ENCODE peak calls at places on chromosomes 3 and 15, in seven cellular contexts. K is dorsolateral prefrontal cortex, R is heart left ventricle, V is hepatocyte, L is WERI-Rb-1, Y is cardiac muscle cell, Z is HCT116. A is an unnamed sample.

GRCh38 chr3:50583897-50584296 is 14.6 kb downstream of the HEMK1 start:
- DNase-seq in V (no peak), K (no peak), L (no peak), Y (no peak), Z (no peak), R (peak; percentile 96), A (no peak)

GRCh38 chr15:67542462-67543347 is at the start of gene MAP2K5:
- DNase-seq in Z (no peak), Y (peak; percentile 77), K (peak; percentile 83), L (peak; percentile 86), V (peak; percentile 89), R (peak; percentile 91), A (peak; percentile 86)

GRCh38 chr3:65953301-65953812 is 85.4 kb downstream of the MAGI1 start:
- DNase-seq in K (no peak), R (peak; percentile 40), L (no peak), Y (peak; percentile 35), V (peak; percentile 91), Z (peak; percentile 79), A (no peak)

GRCh38 chr3:131540143-131540542 is 37.4 kb upstream of the MRPL3 start:
- DNase-seq in R (no peak), Y (no peak), Z (no peak), L (no peak), V (no peak), K (no peak), A (no peak)

GRCh38 chr3:3631114-3631513 is 168.1 kb upstream of the LRRN1 start:
- DNase-seq in K (no peak), V (no peak), R (no peak), Z (no peak), L (no peak), Y (no peak), A (no peak)

GRCh38 chr3:73432021-73432722 is 192.6 kb downstream of the PDZRN3 start:
- DNase-seq in R (no peak), Z (peak; percentile 15), Y (peak; percentile 62), L (peak; percentile 45), V (peak; percentile 69), K (no peak), A (no peak)

GRCh38 chr3:141797167-141797773 is 34.1 kb downstream of the GRK7 start:
- DNase-seq in Z (no peak), L (peak; percentile 42), Y (peak; percentile 82), K (no peak), V (peak; percentile 53), R (peak; percentile 77), A (peak; percentile 30)

GRCh38 chr15:42736178-42736792 is 643 bp downstream of the CDAN1 start:
- DNase-seq in V (peak; percentile 59), K (no peak), Y (peak; percentile 17), Z (no peak), L (no peak), R (no peak), A (no peak)

GRCh38 chr3:124935794-124936542 is 1.4 kb upstream of the MUC13 start:
- DNase-seq in L (no peak), K (no peak), R (no peak), Y (no peak), V (no peak), Z (no peak), A (no peak)

GRCh38 chr15:98070132-98070531 is 109.6 kb downstream of the ARRDC4 start:
- DNase-seq in K (no peak), V (no peak), L (no peak), R (no peak), Z (no peak), Y (no peak), A (no peak)

GRCh38 chr15:57495554-57496235 is 96.0 kb upstream of the MYZAP start:
- DNase-seq in L (no peak), V (peak; percentile 15), K (no peak), Z (no peak), Y (peak; percentile 68), R (no peak), A (no peak)

GRCh38 chr15:43105077-43105769 is 615 bp downstream of the UBR1 start:
- DNase-seq in V (peak; percentile 43), L (no peak), Z (no peak), K (no peak), R (no peak), Y (no peak), A (no peak)

GRCh38 chr15:88918738-88919137 is 5.6 kb upstream of the MFGE8 start:
- DNase-seq in L (no peak), Z (peak; percentile 90), R (peak; percentile 89), V (peak; percentile 68), Y (peak; percentile 98), K (no peak), A (no peak)

GRCh38 chr15:36961956-36962355 is 138.4 kb downstream of the MEIS2 start:
- DNase-seq in K (no peak), Z (no peak), L (no peak), R (no peak), V (no peak), Y (no peak), A (no peak)

GRCh38 chr15:59406446-59406845 is 31.5 kb upstream of the FAM81A start:
- DNase-seq in R (no peak), V (no peak), K (no peak), Z (no peak), L (no peak), Y (no peak), A (no peak)

GRCh38 chr15:85800460-85801123 is 5.9 kb upstream of the KLHL25 start:
- DNase-seq in Z (peak; percentile 78), K (no peak), V (peak; percentile 86), Y (peak; percentile 30), R (peak; percentile 83), L (peak; percentile 90), A (no peak)

GRCh38 chr15:44308415-44308814 is 19.9 kb downstream of the GOLM2 start:
- DNase-seq in R (no peak), V (no peak), L (no peak), Y (no peak), K (no peak), Z (no peak), A (no peak)

GRCh38 chr15:64466408-64467116 is 6.2 kb downstream of the ZNF609 start:
- DNase-seq in K (no peak), Y (no peak), R (no peak), V (no peak), L (peak; percentile 22), Z (no peak), A (no peak)

GRCh38 chr15:87461621-87462020 is 794.9 kb downstream of the NTRK3 start:
- DNase-seq in K (no peak), R (no peak), V (no peak), Y (no peak), L (no peak), Z (no peak), A (no peak)

GRCh38 chr15:23645379-23646164 is 2.1 kb downstream of the MAGEL2 start:
- DNase-seq in V (peak; percentile 47), Z (no peak), L (peak; percentile 37), Y (no peak), R (no peak), K (no peak), A (no peak)
- TF ChIP-seq CTCF in V (peak; percentile 46), Z (no peak), L (peak; percentile 73), Y (no peak), R (no peak), K (no peak), A (no peak)

DNA sequence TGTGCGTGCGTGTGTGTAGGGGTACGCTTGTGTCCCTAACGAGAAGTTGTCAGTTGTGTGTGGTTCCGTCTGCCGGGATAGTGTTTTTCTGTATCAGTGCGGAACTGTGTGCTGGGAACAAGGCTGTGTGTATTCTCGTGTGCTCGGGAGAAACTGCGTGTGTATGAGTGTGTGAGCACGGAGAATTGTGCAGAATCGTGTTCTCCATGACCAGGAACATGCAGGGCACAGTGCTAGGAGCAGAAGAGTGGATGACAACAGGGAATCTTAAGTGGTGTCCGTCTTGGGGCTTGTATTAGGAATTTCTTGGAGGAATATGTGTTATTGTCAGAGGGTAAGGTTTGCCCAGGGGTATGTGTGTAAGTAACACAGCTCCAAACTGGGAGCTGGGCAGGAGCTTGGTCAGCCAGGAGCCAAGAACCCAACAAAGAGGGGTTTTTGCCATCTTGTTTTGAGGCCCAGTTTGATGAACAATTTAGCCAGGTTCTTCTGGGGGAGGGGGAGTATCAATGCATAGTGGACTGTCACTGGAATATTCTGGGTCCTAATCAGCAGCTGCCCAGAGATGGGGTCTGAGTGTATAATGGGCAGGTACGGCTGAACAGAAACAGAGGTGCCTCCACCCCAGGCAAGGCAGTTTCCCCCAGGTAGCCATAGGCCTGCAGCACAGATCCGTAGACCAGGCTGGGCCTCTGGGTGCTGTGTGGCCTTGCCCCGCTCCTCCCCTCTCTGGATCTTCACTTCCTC is 2.2 kb downstream of the ISL2 start:
- DNase-seq in Z (no peak), K (no peak), Y (no peak), L (no peak), R (no peak), V (no peak), A (no peak)
- H3K27me3 ChIP-seq in Z (no peaks in the 10 kb centered on the region), K (peaks cover 100% of the 10 kb centered on the region), Y (peaks cover 100% of the 10 kb centered on the region), L (no peaks in the 10 kb centered on the region), R (peaks cover 100% of the 10 kb centered on the region), V (peaks cover 96% of the 10 kb centered on the region), A (peaks cover 97% of the 10 kb centered on the region)

DNA sequence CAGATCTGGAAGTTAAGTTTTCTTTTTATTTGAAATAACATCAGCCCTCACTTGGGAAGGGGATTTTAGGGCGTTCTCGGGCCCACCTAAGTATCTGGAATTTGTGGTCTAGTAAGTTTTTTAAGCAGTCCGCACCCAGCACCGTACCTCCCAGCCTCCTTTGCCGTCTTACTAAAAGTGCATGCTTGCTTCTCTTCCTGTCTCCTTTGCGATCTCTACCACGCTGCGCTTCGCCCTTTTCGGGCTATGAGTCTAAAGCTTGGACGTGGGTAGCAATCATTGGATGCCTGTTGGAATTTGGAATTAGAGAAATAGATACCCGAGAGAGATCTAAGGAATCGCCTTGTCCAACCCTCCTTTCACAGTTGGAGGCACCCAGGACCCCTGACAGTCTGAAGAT is 1.1 kb downstream of the THSD4 start:
- DNase-seq in R (peak; percentile 45), K (no peak), V (no peak), Z (no peak), Y (no peak), L (no peak), A (no peak)
- H3K27ac ChIP-seq in R (peak overlapping the region; percentile 84), K (peak overlapping the region; percentile 57), V (no peak overlapping the region), Z (peak overlapping the region; percentile 84), Y (no peak overlapping the region), L (no peak overlapping the region), A (no peak overlapping the region)

GRCh38 chr3:45224824-45225464 is 1.1 kb downstream of the TMEM158 start:
- DNase-seq in L (peak; percentile 86), V (peak; percentile 80), Z (no peak), K (peak; percentile 71), Y (peak; percentile 82), R (peak; percentile 74), A (no peak)
- TF ChIP-seq CTCF in L (peak; percentile 86), V (peak; percentile 52), Z (peak; percentile 34), K (peak; percentile 61), Y (peak; percentile 34), R (peak; percentile 25), A (no peak)

A was measured in CD4-positive, alpha-beta T cell.